ENCODE peak calls at places on chromosomes 16 and 17, in eight cellular contexts. One of them, this sample, is unnamed.

GRCh38 chr16:50280932-50281331 is 14.6 kb downstream of the ADCY7 start:
- DNase-seq in stomach: no peak
- DNase-seq in heart left ventricle: peak; percentile 25
- DNase-seq in uterus: no peak
- DNase-seq in OCI-LY7: peak; percentile 47
- DNase-seq in AG10803: no peak
- DNase-seq in neural progenitor cell: no peak
- DNase-seq in HFF-Myc: no peak
- DNase-seq in this sample: no peak

GRCh38 chr16:15765880-15766279 is 90.9 kb downstream of the MYH11 start:
- DNase-seq in OCI-LY7: peak; percentile 94
- DNase-seq in uterus: no peak
- DNase-seq in HFF-Myc: no peak
- DNase-seq in heart left ventricle: peak; percentile 34
- DNase-seq in AG10803: peak; percentile 48
- DNase-seq in neural progenitor cell: peak; percentile 77
- DNase-seq in stomach: no peak
- DNase-seq in this sample: no peak

GRCh38 chr17:48546924-48547838 is 2.3 kb upstream of the HOXB2 start:
- DNase-seq in uterus: peak; percentile 81
- DNase-seq in heart left ventricle: no peak
- DNase-seq in neural progenitor cell: no peak
- DNase-seq in AG10803: peak; percentile 68
- DNase-seq in stomach: no peak
- DNase-seq in OCI-LY7: no peak
- DNase-seq in HFF-Myc: no peak
- DNase-seq in this sample: no peak

GRCh38 chr17:41530062-41531048 is 2.2 kb upstream of the KRT19 start:
- DNase-seq in HFF-Myc: peak; percentile 49
- DNase-seq in uterus: peak; percentile 90
- DNase-seq in OCI-LY7: no peak
- DNase-seq in heart left ventricle: peak; percentile 16
- DNase-seq in stomach: peak; percentile 65
- DNase-seq in AG10803: peak; percentile 67
- DNase-seq in neural progenitor cell: no peak
- DNase-seq in this sample: peak; percentile 98

GRCh38 chr17:27871407-27871806 is 21.8 kb downstream of the LYRM9 start:
- DNase-seq in OCI-LY7: no peak
- DNase-seq in HFF-Myc: no peak
- DNase-seq in neural progenitor cell: no peak
- DNase-seq in uterus: no peak
- DNase-seq in AG10803: no peak
- DNase-seq in heart left ventricle: no peak
- DNase-seq in stomach: no peak
- DNase-seq in this sample: no peak

GRCh38 chr17:51091635-51092034 is 29.0 kb downstream of the SPAG9 start:
- DNase-seq in uterus: no peak
- DNase-seq in neural progenitor cell: no peak
- DNase-seq in HFF-Myc: no peak
- DNase-seq in stomach: no peak
- DNase-seq in OCI-LY7: peak; percentile 11
- DNase-seq in heart left ventricle: no peak
- DNase-seq in AG10803: no peak
- DNase-seq in this sample: no peak

GRCh38 chr17:83012873-83013778 is 66.3 kb upstream of the METRNL start:
- DNase-seq in heart left ventricle: no peak
- DNase-seq in uterus: no peak
- DNase-seq in AG10803: peak; percentile 92
- DNase-seq in OCI-LY7: no peak
- DNase-seq in stomach: no peak
- DNase-seq in HFF-Myc: peak; percentile 89
- DNase-seq in neural progenitor cell: no peak
- DNase-seq in this sample: peak; percentile 81

GRCh38 chr17:63497708-63498483 is 21.0 kb downstream of the ACE start:
- DNase-seq in heart left ventricle: no peak
- DNase-seq in uterus: no peak
- DNase-seq in AG10803: no peak
- DNase-seq in HFF-Myc: no peak
- DNase-seq in OCI-LY7: peak; percentile 59
- DNase-seq in stomach: no peak
- DNase-seq in neural progenitor cell: peak; percentile 60
- DNase-seq in this sample: peak; percentile 4

GRCh38 chr17:17151055-17151454 is 55.1 kb downstream of the PLD6 start:
- DNase-seq in OCI-LY7: no peak
- DNase-seq in neural progenitor cell: no peak
- DNase-seq in AG10803: peak; percentile 84
- DNase-seq in uterus: no peak
- DNase-seq in stomach: no peak
- DNase-seq in heart left ventricle: no peak
- DNase-seq in HFF-Myc: peak; percentile 50
- DNase-seq in this sample: peak; percentile 18

GRCh38 chr16:66705790-66706505 is 9.4 kb upstream of the CMTM4 start:
- DNase-seq in uterus: peak; percentile 48
- DNase-seq in heart left ventricle: peak; percentile 79
- DNase-seq in AG10803: peak; percentile 49
- DNase-seq in stomach: peak; percentile 73
- DNase-seq in OCI-LY7: no peak
- DNase-seq in neural progenitor cell: no peak
- DNase-seq in HFF-Myc: no peak
- DNase-seq in this sample: no peak

GRCh38 chr17:41651625-41652460 is 27.5 kb upstream of the KRT17 start:
- DNase-seq in HFF-Myc: no peak
- DNase-seq in heart left ventricle: no peak
- DNase-seq in uterus: no peak
- DNase-seq in OCI-LY7: no peak
- DNase-seq in AG10803: peak; percentile 26
- DNase-seq in stomach: peak; percentile 89
- DNase-seq in neural progenitor cell: no peak
- DNase-seq in this sample: peak; percentile 71

GRCh38 chr16:67447508-67448076 is 16.7 kb downstream of the HSD11B2 start:
- DNase-seq in neural progenitor cell: no peak
- DNase-seq in HFF-Myc: no peak
- DNase-seq in AG10803: peak; percentile 49
- DNase-seq in stomach: peak; percentile 63
- DNase-seq in OCI-LY7: peak; percentile 68
- DNase-seq in heart left ventricle: peak; percentile 65
- DNase-seq in uterus: peak; percentile 54
- DNase-seq in this sample: no peak

GRCh38 chr16:13036600-13036999 is 135.2 kb downstream of the SHISA9 start:
- DNase-seq in stomach: peak; percentile 27
- DNase-seq in heart left ventricle: peak; percentile 51
- DNase-seq in AG10803: peak; percentile 13
- DNase-seq in neural progenitor cell: peak; percentile 90
- DNase-seq in OCI-LY7: peak; percentile 62
- DNase-seq in HFF-Myc: peak; percentile 9
- DNase-seq in uterus: no peak
- DNase-seq in this sample: peak; percentile 9

GRCh38 chr16:11819798-11820197 is 22.7 kb upstream of the ZC3H7A start:
- DNase-seq in OCI-LY7: no peak
- DNase-seq in AG10803: no peak
- DNase-seq in HFF-Myc: no peak
- DNase-seq in neural progenitor cell: no peak
- DNase-seq in uterus: no peak
- DNase-seq in stomach: no peak
- DNase-seq in heart left ventricle: no peak
- DNase-seq in this sample: no peak

GRCh38 chr16:15031179-15031578 is 24.7 kb downstream of the NTAN1 start:
- DNase-seq in OCI-LY7: no peak
- DNase-seq in AG10803: no peak
- DNase-seq in heart left ventricle: no peak
- DNase-seq in neural progenitor cell: no peak
- DNase-seq in uterus: peak; percentile 14
- DNase-seq in stomach: no peak
- DNase-seq in HFF-Myc: no peak
- DNase-seq in this sample: no peak

GRCh38 chr16:13316008-13316407 is 414.6 kb downstream of the SHISA9 start:
- DNase-seq in OCI-LY7: no peak
- DNase-seq in HFF-Myc: no peak
- DNase-seq in heart left ventricle: no peak
- DNase-seq in AG10803: peak; percentile 82
- DNase-seq in uterus: no peak
- DNase-seq in stomach: no peak
- DNase-seq in neural progenitor cell: no peak
- DNase-seq in this sample: no peak

GRCh38 chr17:80068301-80069160 is 32.1 kb downstream of the CCDC40 start:
- DNase-seq in stomach: peak; percentile 54
- DNase-seq in neural progenitor cell: no peak
- DNase-seq in AG10803: peak; percentile 8
- DNase-seq in OCI-LY7: no peak
- DNase-seq in HFF-Myc: no peak
- DNase-seq in heart left ventricle: peak; percentile 54
- DNase-seq in uterus: peak; percentile 82
- DNase-seq in this sample: peak; percentile 45

GRCh38 chr17:2190014-2190413 is 113.6 kb downstream of the SMG6 start:
- DNase-seq in neural progenitor cell: no peak
- DNase-seq in HFF-Myc: no peak
- DNase-seq in uterus: peak; percentile 65
- DNase-seq in OCI-LY7: no peak
- DNase-seq in AG10803: peak; percentile 68
- DNase-seq in stomach: no peak
- DNase-seq in heart left ventricle: peak; percentile 43
- DNase-seq in this sample: no peak

GRCh38 chr17:74922172-74922571 is 883 bp downstream of the USH1G start:
- DNase-seq in HFF-Myc: no peak
- DNase-seq in uterus: peak; percentile 23
- DNase-seq in neural progenitor cell: no peak
- DNase-seq in heart left ventricle: no peak
- DNase-seq in AG10803: no peak
- DNase-seq in OCI-LY7: no peak
- DNase-seq in stomach: no peak
- DNase-seq in this sample: no peak

GRCh38 chr17:74921769-74922168 is 1.3 kb downstream of the USH1G start:
- DNase-seq in stomach: no peak
- DNase-seq in heart left ventricle: no peak
- DNase-seq in uterus: no peak
- DNase-seq in OCI-LY7: no peak
- DNase-seq in AG10803: no peak
- DNase-seq in HFF-Myc: no peak
- DNase-seq in neural progenitor cell: no peak
- DNase-seq in this sample: no peak

GRCh38 chr17:74923538-74924249 is 379 bp upstream of the OTOP2 start:
- DNase-seq in neural progenitor cell: peak; percentile 76
- DNase-seq in HFF-Myc: no peak
- DNase-seq in OCI-LY7: peak; percentile 59
- DNase-seq in uterus: peak; percentile 59
- DNase-seq in heart left ventricle: peak; percentile 75
- DNase-seq in AG10803: peak; percentile 13
- DNase-seq in stomach: peak; percentile 81
- DNase-seq in this sample: no peak

GRCh38 chr17:74924250-74924948 is at the start of gene OTOP2:
- DNase-seq in neural progenitor cell: peak; percentile 38
- DNase-seq in heart left ventricle: peak; percentile 59
- DNase-seq in OCI-LY7: no peak
- DNase-seq in HFF-Myc: no peak
- DNase-seq in uterus: no peak
- DNase-seq in stomach: no peak
- DNase-seq in AG10803: no peak
- DNase-seq in this sample: no peak

GRCh38 chr17:74922694-74923537 is at the start of gene USH1G:
- DNase-seq in heart left ventricle: no peak
- DNase-seq in neural progenitor cell: peak; percentile 47
- DNase-seq in stomach: no peak
- DNase-seq in AG10803: no peak
- DNase-seq in uterus: peak; percentile 41
- DNase-seq in OCI-LY7: no peak
- DNase-seq in HFF-Myc: no peak
- DNase-seq in this sample: no peak
- H3K4me3 ChIP-seq in heart left ventricle: peak within 1 kb of the TSS; percentile 3
- H3K4me3 ChIP-seq in neural progenitor cell: peak within 1 kb of the TSS; percentile 49
- H3K4me3 ChIP-seq in stomach: peak within 1 kb of the TSS; percentile 38
- H3K4me3 ChIP-seq in AG10803: no peak within 1 kb of the TSS
- H3K4me3 ChIP-seq in uterus: peak within 1 kb of the TSS; percentile 27
- H3K4me3 ChIP-seq in OCI-LY7: no peak within 1 kb of the TSS
- H3K4me3 ChIP-seq in HFF-Myc: no peak within 1 kb of the TSS
- H3K4me3 ChIP-seq in this sample: peak within 1 kb of the TSS; percentile 22

DNA sequence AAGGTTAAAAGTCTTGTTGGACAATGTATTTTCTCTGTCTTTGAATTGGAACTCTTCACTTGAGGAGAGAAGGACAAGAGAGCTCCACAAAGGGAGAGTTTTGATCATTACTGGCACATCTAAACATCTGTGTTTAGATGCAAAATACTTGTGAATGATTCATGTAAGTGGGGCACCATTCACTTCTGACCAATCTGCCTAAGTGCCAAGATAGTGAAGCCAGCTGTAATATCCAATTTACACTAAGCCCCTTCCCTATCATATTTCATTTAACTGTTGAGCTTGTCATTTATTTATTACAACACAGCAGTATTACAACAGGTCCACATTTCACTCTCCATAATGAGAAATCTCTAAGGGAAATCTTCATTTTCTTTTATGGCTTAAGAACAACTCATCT is 832.3 kb upstream of the GOT2 start:
- DNase-seq in AG10803: peak; percentile 25
- DNase-seq in OCI-LY7: no peak
- DNase-seq in heart left ventricle: no peak
- DNase-seq in neural progenitor cell: no peak
- DNase-seq in stomach: no peak
- DNase-seq in uterus: no peak
- DNase-seq in HFF-Myc: no peak
- DNase-seq in this sample: no peak
- TF ChIP-seq CTCF in AG10803: no peak
- TF ChIP-seq CTCF in OCI-LY7: no peak
- TF ChIP-seq CTCF in heart left ventricle: no peak
- TF ChIP-seq CTCF in neural progenitor cell: no peak
- TF ChIP-seq CTCF in stomach: no peak
- TF ChIP-seq CTCF in uterus: no peak
- TF ChIP-seq CTCF in HFF-Myc: no peak
- TF ChIP-seq CTCF in this sample: no peak

GRCh38 chr17:77617516-77617915 is 341.0 kb upstream of the TNRC6C start:
- DNase-seq in AG10803: no peak
- DNase-seq in HFF-Myc: no peak
- DNase-seq in heart left ventricle: no peak
- DNase-seq in OCI-LY7: no peak
- DNase-seq in stomach: no peak
- DNase-seq in neural progenitor cell: no peak
- DNase-seq in uterus: no peak
- DNase-seq in this sample: no peak
- H3K4me3 ChIP-seq in AG10803: no peak overlapping the region
- H3K4me3 ChIP-seq in HFF-Myc: no peak overlapping the region
- H3K4me3 ChIP-seq in heart left ventricle: no peak overlapping the region
- H3K4me3 ChIP-seq in OCI-LY7: no peak overlapping the region
- H3K4me3 ChIP-seq in stomach: no peak overlapping the region
- H3K4me3 ChIP-seq in neural progenitor cell: no peak overlapping the region
- H3K4me3 ChIP-seq in uterus: no peak overlapping the region
- H3K4me3 ChIP-seq in this sample: no peak overlapping the region

DNA sequence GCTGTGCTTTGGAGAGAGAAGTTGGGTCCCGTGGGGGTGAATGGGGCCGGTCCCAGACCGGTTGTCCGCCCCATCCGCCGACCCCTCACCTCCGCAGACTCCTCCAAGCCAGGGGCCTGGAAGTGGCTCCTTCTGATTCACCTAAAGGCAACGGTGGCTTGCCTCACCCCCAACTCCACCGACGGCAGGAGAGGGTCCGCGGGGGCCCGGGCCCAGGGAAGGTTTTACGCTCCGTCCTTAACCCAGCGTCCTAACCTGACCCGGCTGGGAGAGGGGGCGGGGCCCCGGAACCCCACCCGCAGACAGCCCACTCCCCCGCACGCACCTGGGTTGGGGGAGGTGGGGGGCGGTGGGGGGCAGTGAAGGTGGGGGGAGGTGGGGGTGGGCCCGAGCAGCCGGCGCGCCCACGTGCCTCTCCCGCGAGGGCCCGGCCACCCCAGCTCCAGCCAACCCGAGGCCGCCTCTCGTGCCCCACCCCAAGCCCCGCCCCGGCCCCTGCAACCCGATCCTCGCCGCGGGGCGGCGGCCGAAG is 12.7 kb upstream of the CD300A start:
- DNase-seq in heart left ventricle: no peak
- DNase-seq in uterus: no peak
- DNase-seq in OCI-LY7: peak; percentile 93
- DNase-seq in HFF-Myc: no peak
- DNase-seq in neural progenitor cell: peak; percentile 97
- DNase-seq in stomach: peak; percentile 94
- DNase-seq in AG10803: no peak
- DNase-seq in this sample: no peak
- TF ChIP-seq CTCF in heart left ventricle: no peak
- TF ChIP-seq CTCF in uterus: no peak
- TF ChIP-seq CTCF in OCI-LY7: no peak
- TF ChIP-seq CTCF in HFF-Myc: no peak
- TF ChIP-seq CTCF in neural progenitor cell: no peak
- TF ChIP-seq CTCF in stomach: no peak
- TF ChIP-seq CTCF in AG10803: no peak
- TF ChIP-seq CTCF in this sample: no peak

This sample was measured in retinal pigment epithelial cell.